ENCODE peak calls at places on chromosome 21, in seven cellular contexts. R, J, P, Z, H, S and A are unnamed samples.

GRCh38 chr21:34881894-34882371 is 167.2 kb downstream of the RUNX1 start:
- DNase-seq in Z (no peak), H (no peak), S (no peak), J (no peak), P (no peak), R (peak), A (peak)

GRCh38 chr21:38308010-38308784 is 51.4 kb downstream of the KCNJ15 start:
- DNase-seq in Z (no peak), J (no peak), S (no peak), H (no peak), P (no peak), R (no peak), A (no peak)

GRCh38 chr21:36323032-36323431 is 3.0 kb downstream of the MORC3 start:
- DNase-seq in H (no peak), S (no peak), Z (no peak), J (no peak), P (no peak), R (no peak), A (no peak)

GRCh38 chr21:15034126-15034848 is 30.5 kb downstream of the NRIP1 start:
- DNase-seq in J (no peak), S (no peak), R (peak), P (no peak), H (no peak), Z (no peak), A (no peak)

GRCh38 chr21:15293251-15293650 is 228.5 kb upstream of the NRIP1 start:
- DNase-seq in R (peak), Z (no peak), H (no peak), J (no peak), S (no peak), P (no peak), A (no peak)

GRCh38 chr21:38228115-38228514 is 28.7 kb upstream of the KCNJ15 start:
- DNase-seq in J (no peak), H (no peak), P (peak), R (no peak), S (no peak), Z (no peak), A (no peak)

GRCh38 chr21:34889537-34890257 is 159.4 kb downstream of the RUNX1 start:
- DNase-seq in Z (peak), H (peak), P (peak), R (peak), J (peak), S (peak), A (peak)

GRCh38 chr21:34606051-34606450 is 8.9 kb downstream of the RCAN1 start:
- DNase-seq in R (no peak), H (no peak), J (no peak), P (no peak), Z (no peak), S (no peak), A (no peak)

GRCh38 chr21:38773108-38774061 is 32.3 kb upstream of the ETS2 start:
- DNase-seq in R (peak), J (peak), S (peak), P (no peak), H (no peak), Z (no peak), A (no peak)

GRCh38 chr21:15848632-15849031 is 118.8 kb downstream of the USP25 start:
- DNase-seq in J (no peak), P (no peak), R (peak), S (no peak), H (no peak), Z (no peak), A (no peak)

GRCh38 chr21:36212513-36212780 is 55.8 kb downstream of the DOP1B start:
- DNase-seq in J (no peak), P (no peak), H (no peak), Z (no peak), S (no peak), R (no peak), A (no peak)

GRCh38 chr21:46532080-46532479 is 72.8 kb downstream of the S100B start:
- DNase-seq in J (no peak), S (no peak), P (no peak), H (no peak), Z (no peak), R (no peak), A (no peak)

GRCh38 chr21:42117229-42118048 is 46.3 kb downstream of the UMODL1 start:
- DNase-seq in J (peak), R (peak), Z (peak), H (peak), P (peak), S (peak), A (no peak)

GRCh38 chr21:46352156-46352499 is 28.2 kb downstream of the PCNT start:
- DNase-seq in R (no peak), P (no peak), S (no peak), Z (no peak), H (no peak), J (no peak), A (no peak)

GRCh38 chr21:35796834-35797233 is 263.5 kb downstream of the SETD4 start:
- DNase-seq in R (no peak), S (no peak), Z (no peak), P (peak), J (no peak), H (peak), A (no peak)